ENCODE peak calls at places on chromosomes 5 and 9, in five cellular contexts. T, M, S, L and C are unnamed samples.

GRCh38 chr5:93691997-93692396 is 49.4 kb downstream of the POU5F2 start:
- DNase-seq in T (no peak), M (no peak), S (no peak), L (no peak), C (no peak)

GRCh38 chr5:79395296-79395695 is 118.6 kb downstream of the HOMER1 start:
- DNase-seq in T (no peak), M (no peak), S (no peak), L (no peak), C (no peak)

GRCh38 chr9:82729991-82730390 is 333.0 kb downstream of the RASEF start:
- DNase-seq in T (no peak), M (no peak), S (no peak), L (no peak), C (no peak)

GRCh38 chr5:144191998-144192397 is 21.3 kb downstream of the KCTD16 start:
- DNase-seq in T (peak), M (no peak), S (no peak), L (no peak), C (no peak)

GRCh38 chr9:132826576-132827365 is 51.3 kb downstream of the AK8 start:
- DNase-seq in T (no peak), M (no peak), S (no peak), L (no peak), C (no peak)

GRCh38 chr5:59158165-59158564 is 575.3 kb downstream of the RAB3C start:
- DNase-seq in T (no peak), M (no peak), S (no peak), L (no peak), C (no peak)

GRCh38 chr5:7392401-7393024 is 3.4 kb upstream of the ADCY2 start:
- DNase-seq in T (peak), M (peak), S (no peak), L (no peak), C (no peak)

GRCh38 chr9:133715866-133716563 is 22.1 kb downstream of the SARDH start:
- DNase-seq in T (peak), M (peak), S (peak), L (no peak), C (no peak)

GRCh38 chr5:54259090-54259489 is 51.3 kb downstream of the ARL15 start:
- DNase-seq in T (no peak), M (no peak), S (no peak), L (no peak), C (no peak)

DNA sequence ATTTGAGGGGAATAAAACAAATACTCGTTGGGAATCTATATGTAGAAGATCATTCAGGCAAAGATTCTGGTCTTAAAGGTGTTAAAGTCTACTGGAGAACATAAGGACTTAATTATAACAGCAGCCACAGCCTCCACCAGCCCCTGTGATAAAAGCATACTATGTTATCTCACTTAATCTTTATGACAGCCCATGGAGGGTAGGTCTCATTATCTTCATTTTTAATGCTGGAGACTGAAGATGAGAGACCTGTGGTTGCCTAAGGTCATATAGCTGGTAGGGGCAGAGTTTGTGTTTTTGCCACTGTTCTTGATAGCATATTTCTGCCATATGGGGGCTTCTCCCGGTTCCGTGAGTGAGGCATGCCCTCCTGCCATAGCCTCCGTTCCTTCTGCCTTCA is 88.7 kb downstream of the TRIO start:
- DNase-seq in T (no peak), M (no peak), S (no peak), L (no peak), C (no peak)
- H3K27ac ChIP-seq in T (no peak), M (no peak), S (no peak), L (no peak), C (no peak)

GRCh38 chr5:168093200-168093930 is 198.1 kb upstream of the WWC1 start:
- DNase-seq in T (no peak), M (no peak), S (no peak), L (no peak), C (no peak)
- H3K27ac ChIP-seq in T (no peak), M (no peak), S (no peak), L (no peak), C (no peak)

GRCh38 chr9:79026311-79026710 is 545.5 kb upstream of the TLE4 start:
- DNase-seq in T (no peak), M (peak), S (no peak), L (no peak), C (no peak)

GRCh38 chr9:79028101-79028500 is 543.7 kb upstream of the TLE4 start:
- DNase-seq in T (no peak), M (no peak), S (no peak), L (no peak), C (no peak)

GRCh38 chr9:79021084-79021483 is 550.7 kb upstream of the TLE4 start:
- DNase-seq in T (no peak), M (no peak), S (no peak), L (no peak), C (no peak)

GRCh38 chr9:79020266-79020665 is 551.5 kb upstream of the TLE4 start:
- DNase-seq in T (no peak), M (no peak), S (no peak), L (no peak), C (no peak)

GRCh38 chr9:79023134-79023577 is 548.6 kb upstream of the TLE4 start:
- DNase-seq in T (no peak), M (no peak), S (no peak), L (no peak), C (no peak)
- H3K27ac ChIP-seq in T (no peak), M (no peak), S (no peak), L (no peak), C (no peak)

GRCh38 chr5:140294753-140295152 is 8.1 kb downstream of the PFDN1 start:
- DNase-seq in T (no peak), M (no peak), S (no peak), L (no peak), C (no peak)
- H3K27ac ChIP-seq in T (no peak), M (no peak), S (no peak), L (no peak), C (no peak)

GRCh38 chr9:115590016-115590415 is 472.1 kb upstream of the TNC start:
- DNase-seq in T (no peak), M (no peak), S (peak), L (no peak), C (no peak)
- H3K27ac ChIP-seq in T (no peak), M (no peak), S (no peak), L (no peak), C (no peak)

DNA sequence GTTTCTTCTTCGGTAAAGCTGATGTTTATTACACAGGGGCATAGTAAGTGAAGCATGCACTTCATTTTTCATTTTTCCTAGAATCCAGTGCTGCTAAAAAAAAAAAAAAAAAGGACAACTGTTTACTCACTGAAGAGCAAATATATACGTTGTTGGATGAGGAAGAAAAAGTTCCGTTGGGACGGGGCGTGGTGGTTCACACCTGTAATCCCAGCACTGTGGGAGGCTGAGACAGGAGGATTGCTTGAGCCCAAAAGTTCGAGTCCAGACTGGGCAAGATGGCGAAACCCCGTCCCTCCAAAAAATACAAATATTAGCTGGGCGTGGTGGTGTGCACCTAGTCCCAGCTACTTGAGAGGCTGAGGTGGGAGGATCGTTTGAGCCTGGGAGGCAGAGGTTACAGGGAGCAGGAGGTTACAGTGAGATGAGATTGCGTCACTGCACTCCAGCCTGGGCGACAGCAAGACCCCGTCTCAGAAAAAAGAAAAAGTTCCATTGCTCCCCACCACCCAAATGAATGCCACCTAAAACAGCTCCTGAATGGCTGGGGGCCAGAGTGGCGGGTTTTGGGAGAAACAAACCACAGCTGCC is 60.1 kb upstream of the GNE start:
- DNase-seq in T (no peak), M (no peak), S (no peak), L (no peak), C (no peak)
- H3K27ac ChIP-seq in T (no peak), M (no peak), S (no peak), L (peak), C (peak)

GRCh38 chr5:74179183-74179582 is 461.3 kb downstream of the ENC1 start:
- DNase-seq in T (no peak), M (no peak), S (no peak), L (no peak), C (no peak)
- H3K27ac ChIP-seq in T (no peak), M (no peak), S (no peak), L (no peak), C (no peak)

DNA sequence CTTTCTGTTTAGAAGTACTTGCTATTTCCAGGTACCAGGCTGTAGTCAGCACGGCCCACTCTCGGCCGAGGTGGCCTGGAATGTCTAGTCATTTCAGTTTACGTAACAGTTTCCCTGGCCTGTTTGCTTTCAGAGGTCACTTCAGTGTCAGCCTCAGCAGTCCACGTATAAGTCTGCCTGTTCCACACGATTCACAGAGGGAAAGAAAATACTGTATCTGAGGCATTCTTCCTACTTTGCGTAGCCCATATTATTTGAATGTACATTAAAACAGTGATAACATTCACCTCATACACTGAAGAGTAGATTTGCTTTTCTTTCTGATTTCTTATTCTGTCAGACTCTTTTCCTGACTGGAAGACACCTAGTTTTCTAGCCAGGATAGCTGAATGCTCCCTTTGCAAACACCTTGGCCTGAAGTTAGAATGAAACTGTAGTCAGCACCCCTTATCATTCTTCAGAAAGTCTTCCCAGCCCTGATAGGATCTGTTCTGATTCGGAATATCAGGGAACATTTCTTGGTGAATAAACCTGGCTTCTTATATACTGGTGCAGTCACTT is 140.9 kb downstream of the AOPEP start:
- DNase-seq in T (peak), M (no peak), S (peak), L (no peak), C (no peak)
- H3K27ac ChIP-seq in T (peak), M (no peak), S (peak), L (peak), C (peak)

GRCh38 chr9:92720209-92720765 is 44.3 kb downstream of the BICD2 start:
- DNase-seq in T (no peak), M (no peak), S (no peak), L (peak), C (no peak)
- H3K27ac ChIP-seq in T (no peak), M (no peak), S (no peak), L (no peak), C (no peak)